ENCODE peak calls at places on chromosome 18, in eight cellular contexts. One of them, this sample, is unnamed.

GRCh38 chr18:52402814-52403213 is 62.8 kb downstream of the DCC start:
- DNase-seq in cardiac muscle cell: no peak
- DNase-seq in CD8-positive, alpha-beta T cell: no peak
- DNase-seq in naive B cell: no peak
- DNase-seq in GM12864: no peak
- DNase-seq in upper lobe of left lung: no peak
- DNase-seq in caudate nucleus: no peak
- DNase-seq in uterus: no peak
- DNase-seq in this sample: no peak

GRCh38 chr18:33440384-33441043 is at the start of gene CCDC178:
- DNase-seq in upper lobe of left lung: no peak
- DNase-seq in uterus: peak
- DNase-seq in cardiac muscle cell: peak
- DNase-seq in GM12864: no peak
- DNase-seq in CD8-positive, alpha-beta T cell: no peak
- DNase-seq in caudate nucleus: peak
- DNase-seq in naive B cell: no peak
- DNase-seq in this sample: no peak

GRCh38 chr18:58536534-58537271 is 92.2 kb downstream of the ALPK2 start:
- DNase-seq in CD8-positive, alpha-beta T cell: no peak
- DNase-seq in uterus: no peak
- DNase-seq in caudate nucleus: no peak
- DNase-seq in cardiac muscle cell: no peak
- DNase-seq in upper lobe of left lung: no peak
- DNase-seq in naive B cell: peak
- DNase-seq in GM12864: peak
- DNase-seq in this sample: no peak

GRCh38 chr18:28177828-28178635 is 1.1 kb upstream of the CDH2 start:
- DNase-seq in cardiac muscle cell: peak
- DNase-seq in caudate nucleus: peak
- DNase-seq in upper lobe of left lung: no peak
- DNase-seq in CD8-positive, alpha-beta T cell: no peak
- DNase-seq in uterus: peak
- DNase-seq in GM12864: no peak
- DNase-seq in naive B cell: no peak
- DNase-seq in this sample: no peak

GRCh38 chr18:49059028-49059670 is 108.4 kb upstream of the SMAD7 start:
- DNase-seq in cardiac muscle cell: no peak
- DNase-seq in uterus: no peak
- DNase-seq in GM12864: no peak
- DNase-seq in upper lobe of left lung: peak
- DNase-seq in CD8-positive, alpha-beta T cell: no peak
- DNase-seq in naive B cell: no peak
- DNase-seq in caudate nucleus: no peak
- DNase-seq in this sample: no peak

GRCh38 chr18:34223164-34223892 is 1.4 kb downstream of the NOL4 start:
- DNase-seq in caudate nucleus: peak
- DNase-seq in GM12864: no peak
- DNase-seq in uterus: no peak
- DNase-seq in naive B cell: no peak
- DNase-seq in upper lobe of left lung: no peak
- DNase-seq in CD8-positive, alpha-beta T cell: no peak
- DNase-seq in cardiac muscle cell: no peak
- DNase-seq in this sample: no peak

GRCh38 chr18:24200899-24201298 is 62.0 kb downstream of the CABYR start:
- DNase-seq in naive B cell: no peak
- DNase-seq in upper lobe of left lung: no peak
- DNase-seq in cardiac muscle cell: no peak
- DNase-seq in GM12864: no peak
- DNase-seq in caudate nucleus: peak
- DNase-seq in CD8-positive, alpha-beta T cell: no peak
- DNase-seq in uterus: no peak
- DNase-seq in this sample: no peak

GRCh38 chr18:28114472-28114871 is 62.5 kb downstream of the CDH2 start:
- DNase-seq in naive B cell: no peak
- DNase-seq in uterus: no peak
- DNase-seq in upper lobe of left lung: no peak
- DNase-seq in cardiac muscle cell: peak
- DNase-seq in caudate nucleus: no peak
- DNase-seq in CD8-positive, alpha-beta T cell: no peak
- DNase-seq in GM12864: no peak
- DNase-seq in this sample: no peak

GRCh38 chr18:39834636-39835035 is 2120.4 kb upstream of the PIK3C3 start:
- DNase-seq in upper lobe of left lung: no peak
- DNase-seq in naive B cell: no peak
- DNase-seq in cardiac muscle cell: no peak
- DNase-seq in caudate nucleus: no peak
- DNase-seq in uterus: no peak
- DNase-seq in CD8-positive, alpha-beta T cell: no peak
- DNase-seq in GM12864: no peak
- DNase-seq in this sample: no peak

GRCh38 chr18:66995270-66995669 is 391.4 kb upstream of the CDH19 start:
- DNase-seq in uterus: no peak
- DNase-seq in cardiac muscle cell: no peak
- DNase-seq in caudate nucleus: no peak
- DNase-seq in GM12864: no peak
- DNase-seq in CD8-positive, alpha-beta T cell: no peak
- DNase-seq in upper lobe of left lung: no peak
- DNase-seq in naive B cell: no peak
- DNase-seq in this sample: no peak

GRCh38 chr18:53567935-53568574 is 656.4 kb downstream of the MBD2 start:
- DNase-seq in upper lobe of left lung: no peak
- DNase-seq in naive B cell: peak
- DNase-seq in caudate nucleus: no peak
- DNase-seq in cardiac muscle cell: peak
- DNase-seq in uterus: no peak
- DNase-seq in GM12864: peak
- DNase-seq in CD8-positive, alpha-beta T cell: no peak
- DNase-seq in this sample: no peak

GRCh38 chr18:35703043-35703688 is 121.6 kb downstream of the GALNT1 start:
- DNase-seq in caudate nucleus: no peak
- DNase-seq in uterus: no peak
- DNase-seq in cardiac muscle cell: no peak
- DNase-seq in CD8-positive, alpha-beta T cell: no peak
- DNase-seq in GM12864: no peak
- DNase-seq in upper lobe of left lung: no peak
- DNase-seq in naive B cell: no peak
- DNase-seq in this sample: no peak

GRCh38 chr18:57062178-57062577 is 84.7 kb upstream of the BOD1L2 start:
- DNase-seq in caudate nucleus: no peak
- DNase-seq in cardiac muscle cell: no peak
- DNase-seq in naive B cell: no peak
- DNase-seq in CD8-positive, alpha-beta T cell: no peak
- DNase-seq in upper lobe of left lung: no peak
- DNase-seq in GM12864: no peak
- DNase-seq in uterus: no peak
- DNase-seq in this sample: no peak

GRCh38 chr18:7871560-7872456 is 304.7 kb downstream of the PTPRM start:
- DNase-seq in GM12864: no peak
- DNase-seq in naive B cell: no peak
- DNase-seq in upper lobe of left lung: peak
- DNase-seq in CD8-positive, alpha-beta T cell: no peak
- DNase-seq in cardiac muscle cell: peak
- DNase-seq in caudate nucleus: no peak
- DNase-seq in uterus: no peak
- DNase-seq in this sample: no peak

GRCh38 chr18:33914399-33914798 is 310.3 kb downstream of the NOL4 start:
- DNase-seq in uterus: no peak
- DNase-seq in CD8-positive, alpha-beta T cell: no peak
- DNase-seq in GM12864: no peak
- DNase-seq in upper lobe of left lung: no peak
- DNase-seq in caudate nucleus: no peak
- DNase-seq in naive B cell: no peak
- DNase-seq in cardiac muscle cell: no peak
- DNase-seq in this sample: no peak

GRCh38 chr18:48184118-48184517 is 225.1 kb downstream of the ZBTB7C start:
- DNase-seq in GM12864: no peak
- DNase-seq in uterus: no peak
- DNase-seq in caudate nucleus: no peak
- DNase-seq in CD8-positive, alpha-beta T cell: no peak
- DNase-seq in cardiac muscle cell: peak
- DNase-seq in naive B cell: no peak
- DNase-seq in upper lobe of left lung: no peak
- DNase-seq in this sample: no peak

This sample was measured in T-helper 1 cell.